ENCODE peak calls at places on chromosomes 6 and 20, in eight cellular contexts. H is EH; I is CD4-positive, CD25-positive, alpha-beta regulatory T cell; J is stimulated activated CD8-positive, alpha-beta memory T cell treated with anti-CD3 and anti-CD28 coated beads, Interleukin-2, amount 100 ng/mL, for 1 hour; F is heart left ventricle; S is testis; W is choroid plexus epithelial cell; T is ACHN. M is an unnamed sample.

GRCh38 chr20:14948416-14948815 is 611.0 kb upstream of the FLRT3 start:
- DNase-seq in H (no peak), I (no peak), J (no peak), F (no peak), S (peak; percentile 40), W (peak; percentile 13), T (peak; percentile 14), M (no peak)

GRCh38 chr20:18943542-18943941 is 130.0 kb downstream of the SCP2D1 start:
- DNase-seq in H (no peak), I (no peak), J (no peak), F (no peak), S (no peak), W (no peak), T (no peak), M (no peak)

GRCh38 chr6:48714286-48715049 is 603.5 kb upstream of the PTCHD4 start:
- DNase-seq in H (no peak), I (no peak), J (no peak), F (no peak), S (no peak), W (no peak), T (no peak), M (no peak)

GRCh38 chr20:25214824-25215223 is 19.3 kb downstream of the ENTPD6 start:
- DNase-seq in H (no peak), I (no peak), J (no peak), F (no peak), S (no peak), W (no peak), T (no peak), M (no peak)

GRCh38 chr6:143575840-143576498 is 64.4 kb upstream of the FUCA2 start:
- DNase-seq in H (no peak), I (no peak), J (no peak), F (no peak), S (no peak), W (no peak), T (no peak), M (no peak)

GRCh38 chr6:134983823-134984222 is 33.9 kb upstream of the ALDH8A1 start:
- DNase-seq in H (no peak), I (no peak), J (no peak), F (no peak), S (no peak), W (no peak), T (no peak), M (no peak)

GRCh38 chr20:62238569-62239277 is 402 bp downstream of the OSBPL2 start:
- DNase-seq in H (peak; percentile 24), I (no peak), J (no peak), F (no peak), S (peak; percentile 31), W (peak; percentile 15), T (no peak), M (no peak)

GRCh38 chr6:53026526-53026925 is 31.4 kb upstream of the GSTA4 start:
- DNase-seq in H (no peak), I (no peak), J (no peak), F (no peak), S (no peak), W (no peak), T (no peak), M (no peak)

GRCh38 chr20:63187338-63188158 is 28.4 kb downstream of the YTHDF1 start:
- DNase-seq in H (no peak), I (no peak), J (no peak), F (no peak), S (no peak), W (no peak), T (no peak), M (no peak)

GRCh38 chr6:20252311-20252710 is 40.0 kb upstream of the MBOAT1 start:
- DNase-seq in H (no peak), I (no peak), J (no peak), F (peak; percentile 34), S (no peak), W (no peak), T (no peak), M (no peak)

GRCh38 chr6:13375360-13375878 is 47.1 kb upstream of the TBC1D7 start:
- DNase-seq in H (no peak), I (no peak), J (no peak), F (no peak), S (no peak), W (no peak), T (no peak), M (no peak)

GRCh38 chr6:168871535-168872106 is 382.0 kb downstream of the THBS2 start:
- DNase-seq in H (no peak), I (no peak), J (no peak), F (no peak), S (no peak), W (no peak), T (no peak), M (no peak)

GRCh38 chr20:14210146-14210545 is 127.3 kb downstream of the FLRT3 start:
- DNase-seq in H (no peak), I (no peak), J (no peak), F (no peak), S (no peak), W (no peak), T (no peak), M (no peak)

GRCh38 chr6:75272145-75272840 is 12.3 kb downstream of the TMEM30A start:
- DNase-seq in H (peak; percentile 61), I (no peak), J (no peak), F (no peak), S (no peak), W (peak; percentile 83), T (no peak), M (no peak)

GRCh38 chr6:82196159-82196558 is 51.4 kb downstream of the IBTK start:
- DNase-seq in H (no peak), I (no peak), J (no peak), F (no peak), S (no peak), W (peak; percentile 19), T (no peak), M (no peak)

GRCh38 chr20:54550776-54551396 is 75.5 kb downstream of the DOK5 start:
- DNase-seq in H (no peak), I (no peak), J (no peak), F (no peak), S (no peak), W (peak; percentile 10), T (no peak), M (no peak)

GRCh38 chr6:53906103-53906502 is 111.3 kb downstream of the LRRC1 start:
- DNase-seq in H (no peak), I (no peak), J (no peak), F (no peak), S (no peak), W (no peak), T (no peak), M (no peak)

GRCh38 chr6:120129228-120129627 is 779.7 kb upstream of the MAN1A1 start:
- DNase-seq in H (no peak), I (no peak), J (no peak), F (no peak), S (no peak), W (no peak), T (no peak), M (no peak)

GRCh38 chr6:111087106-111087835 is at the start of gene SLC16A10:
- DNase-seq in H (peak; percentile 23), I (peak; percentile 89), J (peak; percentile 54), F (peak; percentile 78), S (peak; percentile 78), W (no peak), T (peak; percentile 33), M (peak; percentile 78)

GRCh38 chr20:62922451-62922921 is 3.8 kb downstream of the DIDO1 start:
- DNase-seq in H (no peak), I (peak; percentile 52), J (no peak), F (no peak), S (no peak), W (no peak), T (no peak), M (no peak)